ENCODE peak calls at places on chromosomes 7 and 10, in four cellular contexts. K is cardiac muscle cell, G is A549, Q is fibroblast of lung. B is an unnamed sample.

GRCh38 chr10:112735041-112735690 is 214.9 kb upstream of the TCF7L2 start:
- DNase-seq in G (no peak), Q (no peak), K (no peak), B (peak)

GRCh38 chr7:135913404-135913803 is 63.8 kb downstream of the MTPN start:
- DNase-seq in G (no peak), Q (no peak), K (no peak), B (no peak)

GRCh38 chr7:76364198-76364584 is 5.4 kb upstream of the YWHAG start:
- DNase-seq in Q (peak), G (no peak), K (no peak), B (peak)

GRCh38 chr10:97822261-97822687 is 27.4 kb upstream of the GOLGA7B start:
- DNase-seq in K (no peak), Q (peak), G (no peak), B (no peak)

GRCh38 chr7:140053812-140054539 is 8.8 kb downstream of the PARP12 start:
- DNase-seq in Q (no peak), K (no peak), G (no peak), B (no peak)

GRCh38 chr10:121216721-121217181 is 365.6 kb downstream of the WDR11 start:
- DNase-seq in Q (no peak), K (no peak), G (no peak), B (no peak)

GRCh38 chr7:101518348-101518747 is 110.7 kb downstream of the MYL10 start:
- DNase-seq in Q (peak), K (no peak), G (no peak), B (peak)

GRCh38 chr10:122931088-122931958 is 20.9 kb downstream of the FAM24A start:
- DNase-seq in Q (no peak), G (no peak), K (no peak), B (no peak)

GRCh38 chr10:20858292-20859124 is 38.6 kb downstream of the NEBL start:
- DNase-seq in Q (peak), G (no peak), K (no peak), B (peak)

GRCh38 chr7:155998766-155999630 is 186.7 kb upstream of the SHH start:
- DNase-seq in Q (no peak), K (no peak), G (no peak), B (no peak)

GRCh38 chr7:159140170-159140910 is 4.3 kb downstream of the VIPR2 start:
- DNase-seq in G (no peak), K (no peak), Q (no peak), B (no peak)

GRCh38 chr10:19930936-19931859 is 115.0 kb downstream of the PLXDC2 start:
- DNase-seq in Q (peak), K (no peak), G (no peak), B (peak)

GRCh38 chr10:15718495-15719061 is 1.1 kb downstream of the ITGA8 start:
- DNase-seq in G (no peak), K (no peak), Q (no peak), B (no peak)

GRCh38 chr7:54738737-54739136 is 20.3 kb downstream of the SEC61G start:
- DNase-seq in K (no peak), Q (no peak), G (no peak), B (no peak)

GRCh38 chr10:126042354-126042753 is 146.0 kb downstream of the FANK1 start:
- DNase-seq in Q (no peak), K (no peak), G (no peak), B (no peak)

GRCh38 chr7:132475669-132476116 is 100.6 kb downstream of the PLXNA4 start:
- DNase-seq in Q (peak), K (peak), G (no peak), B (no peak)

GRCh38 chr7:156612930-156613329 is 27.6 kb upstream of the RNF32 start:
- DNase-seq in Q (no peak), K (no peak), G (no peak), B (no peak)

GRCh38 chr10:14476641-14477407 is 146.1 kb upstream of the FRMD4A start:
- DNase-seq in G (no peak), K (no peak), Q (peak), B (peak)

GRCh38 chr7:33233659-33234058 is 104.3 kb downstream of the BBS9 start:
- DNase-seq in K (no peak), G (no peak), Q (no peak), B (no peak)

GRCh38 chr10:12448729-12449391 is 99.5 kb downstream of the CAMK1D start:
- DNase-seq in G (peak), Q (peak), K (no peak), B (peak)

GRCh38 chr7:130071701-130072622 is 1.6 kb downstream of the KLHDC10 start:
- DNase-seq in Q (peak), K (peak), G (peak), B (peak)
- TF ChIP-seq CTCF in Q (peak), K (peak), G (peak), B (peak)

GRCh38 chr7:46389131-46389530 is 468.1 kb upstream of the IGFBP3 start:
- DNase-seq in Q (no peak), G (no peak), K (no peak), B (no peak)
- H3K4me3 ChIP-seq in Q (no peak), G (no peak), K (no peak), B (no peak)

GRCh38 chr7:80054356-80054755 is 80.3 kb upstream of the GNAI1 start:
- DNase-seq in K (no peak), Q (peak), G (no peak), B (peak)

GRCh38 chr7:80063855-80064254 is 70.8 kb upstream of the GNAI1 start:
- DNase-seq in Q (no peak), G (no peak), K (no peak), B (no peak)

GRCh38 chr7:80057503-80057902 is 77.1 kb upstream of the GNAI1 start:
- DNase-seq in Q (no peak), G (no peak), K (no peak), B (no peak)

GRCh38 chr7:80060218-80060806 is 74.3 kb upstream of the GNAI1 start:
- DNase-seq in K (peak), G (peak), Q (peak), B (peak)
- TF ChIP-seq CTCF in K (peak), G (peak), Q (no peak), B (peak)

GRCh38 chr10:129962558-129963075 is 1.5 kb downstream of the EBF3 start:
- DNase-seq in G (no peak), Q (no peak), K (peak), B (no peak)
- H3K4me3 ChIP-seq in G (peak), Q (no peak), K (peak), B (peak)

GRCh38 chr7:85554294-85554877 is 367.5 kb upstream of the SEMA3D start:
- DNase-seq in G (peak), Q (peak), K (peak), B (peak)
- TF ChIP-seq CTCF in G (peak), Q (peak), K (peak), B (peak)

DNA sequence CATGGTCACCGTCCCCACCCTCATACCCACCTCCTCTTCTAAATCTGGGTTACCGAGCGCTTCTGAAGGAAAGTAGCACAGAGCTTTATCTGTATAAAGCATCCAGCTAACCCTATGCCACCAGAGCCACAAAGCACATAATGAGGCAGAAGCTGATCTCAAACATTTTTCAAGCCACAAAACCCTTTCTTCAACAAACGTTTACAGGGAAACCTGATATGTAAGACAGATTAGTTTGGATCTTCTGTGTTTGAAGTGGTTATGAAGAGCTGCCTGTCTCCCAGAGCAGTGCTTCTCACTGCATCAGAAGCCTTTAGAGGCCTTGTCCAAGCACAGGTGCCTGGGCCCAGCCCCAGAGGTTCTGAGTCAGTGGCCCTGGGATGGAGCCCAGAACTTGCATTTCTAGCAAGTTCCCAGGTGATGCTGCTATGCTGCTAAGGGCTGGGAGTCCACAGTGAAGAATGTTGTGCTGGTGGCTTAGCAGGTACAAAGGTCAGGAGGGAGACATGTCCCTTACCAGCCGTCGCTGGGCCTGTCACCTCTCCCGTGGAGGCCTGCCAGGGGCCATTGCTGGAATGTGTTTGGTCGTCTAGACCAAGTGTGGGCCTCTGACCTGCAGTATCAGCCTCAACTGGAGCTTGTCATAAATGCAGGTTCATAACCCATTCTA is 90.4 kb downstream of the TAF3 start:
- DNase-seq in Q (peak), K (no peak), G (no peak), B (no peak)
- H3K4me3 ChIP-seq in Q (no peak), K (no peak), G (no peak), B (no peak)

DNA sequence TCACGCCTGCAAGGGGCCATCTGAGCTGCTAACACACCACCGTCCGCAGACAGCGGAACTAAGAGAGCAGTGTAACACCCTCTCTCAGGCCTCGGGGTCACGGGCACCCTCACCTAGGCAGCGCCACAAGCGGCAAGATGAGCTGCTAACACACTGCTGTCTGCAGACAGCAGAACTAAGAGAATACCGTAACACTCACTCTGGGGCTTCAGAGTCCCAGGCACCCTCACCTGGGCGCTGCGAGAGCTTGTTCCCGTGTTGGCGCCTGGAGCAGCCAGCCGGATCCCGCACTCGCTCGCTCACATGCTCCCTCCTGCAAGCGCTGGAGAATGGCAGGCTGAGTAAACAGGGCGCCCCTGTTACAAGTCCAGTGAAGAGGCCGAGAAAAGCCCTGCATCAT is 160.2 kb downstream of the SRPK2 start:
- DNase-seq in G (no peak), K (no peak), Q (no peak), B (no peak)
- TF ChIP-seq CTCF in G (no peak), K (no peak), Q (no peak), B (no peak)

DNA sequence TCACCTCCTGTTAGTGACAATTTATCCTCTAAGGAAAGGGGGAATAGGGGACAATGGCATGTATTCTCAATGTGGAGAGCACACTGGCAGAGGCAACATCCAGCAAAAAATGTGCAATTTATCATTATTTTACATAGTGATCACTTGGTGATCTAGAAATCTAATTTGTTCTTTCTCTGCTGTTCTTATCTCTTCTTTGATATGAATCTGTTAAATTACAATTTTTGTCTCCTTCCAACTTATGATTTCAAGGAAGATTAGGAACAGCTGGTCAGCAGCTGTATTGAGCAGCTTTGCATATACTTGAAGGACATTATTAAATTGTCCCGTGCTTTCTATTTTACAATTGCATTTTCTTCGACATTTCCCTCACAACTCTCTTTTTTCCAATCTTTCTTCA is 213.1 kb downstream of the MAGI2 start:
- DNase-seq in K (no peak), G (no peak), Q (no peak), B (peak)
- H3K4me3 ChIP-seq in K (no peak), G (no peak), Q (no peak), B (peak)

GRCh38 chr10:69123747-69124557 is at the start of gene VPS26A:
- DNase-seq in G (peak), Q (peak), K (peak), B (peak)
- TF ChIP-seq CTCF in G (peak), Q (peak), K (no peak), B (peak)

GRCh38 chr7:69839782-69840181 is 241.5 kb downstream of the AUTS2 start:
- DNase-seq in Q (peak), K (no peak), G (no peak), B (no peak)
- H3K4me3 ChIP-seq in Q (no peak), K (no peak), G (no peak), B (no peak)